ENCODE peak calls at places on chromosome 5, in five cellular contexts. D is T1000, J is AG04449, U is HCEC 1CT, L is RCC 7860. G is an unnamed sample.
A peak's percentile ranks its signal among the peaks of the same experiment; 100 is the strongest.

GRCh38 chr5:142600611-142601360 is 85.1 kb downstream of the FGF1 start:
- DNase-seq in D (no peak), J (no peak), U (peak; percentile 62), L (no peak), G (peak; percentile 63)

GRCh38 chr5:157328277-157328912 is 62.5 kb downstream of the CYFIP2 start:
- DNase-seq in D (peak; percentile 42), J (peak; percentile 38), U (peak; percentile 76), L (peak; percentile 67), G (peak; percentile 79)

GRCh38 chr5:81986126-81986525 is 14.3 kb downstream of the ATG10 start:
- DNase-seq in D (no peak), J (no peak), U (no peak), L (no peak), G (no peak)

GRCh38 chr5:74762599-74762998 is 4.3 kb downstream of the GFM2 start:
- DNase-seq in D (peak; percentile 55), J (peak; percentile 29), U (peak; percentile 65), L (peak; percentile 81), G (peak; percentile 63)

GRCh38 chr5:180643191-180643851 is 6.1 kb downstream of the FLT4 start:
- DNase-seq in D (no peak), J (no peak), U (no peak), L (no peak), G (no peak)

GRCh38 chr5:912356-913091 is 19.8 kb downstream of the TRIP13 start:
- DNase-seq in D (peak; percentile 88), J (peak; percentile 56), U (peak; percentile 90), L (peak; percentile 100), G (peak; percentile 2)

GRCh38 chr5:135709103-135709660 is 125.3 kb upstream of the SLC25A48 start:
- DNase-seq in D (no peak), J (no peak), U (no peak), L (no peak), G (no peak)

GRCh38 chr5:3009605-3010004 is 258.1 kb upstream of the IRX2 start:
- DNase-seq in D (no peak), J (no peak), U (no peak), L (no peak), G (no peak)

GRCh38 chr5:174816858-174817257 is 92.5 kb downstream of the MSX2 start:
- DNase-seq in D (no peak), J (no peak), U (no peak), L (no peak), G (no peak)

GRCh38 chr5:111764019-111764418 is 7.0 kb upstream of the NREP start:
- DNase-seq in D (no peak), J (no peak), U (no peak), L (no peak), G (no peak)

GRCh38 chr5:10836991-10837390 is 76.0 kb upstream of the DAP start:
- DNase-seq in D (no peak), J (peak; percentile 28), U (peak; percentile 7), L (peak; percentile 33), G (peak; percentile 7)

GRCh38 chr5:4551034-4551433 is 589.1 kb upstream of the ADAMTS16 start:
- DNase-seq in D (no peak), J (no peak), U (no peak), L (peak; percentile 44), G (no peak)

GRCh38 chr5:170393958-170394357 is 4.8 kb upstream of the KCNMB1 start:
- DNase-seq in D (no peak), J (no peak), U (no peak), L (no peak), G (no peak)

GRCh38 chr5:112614285-112614684 is 123.4 kb upstream of the APC start:
- DNase-seq in D (no peak), J (no peak), U (no peak), L (no peak), G (no peak)

GRCh38 chr5:5278201-5278814 is 138.2 kb downstream of the ADAMTS16 start:
- DNase-seq in D (no peak), J (no peak), U (no peak), L (peak; percentile 41), G (peak; percentile 84)

GRCh38 chr5:173888473-173889135 is 455 bp downstream of the CPEB4 start:
- DNase-seq in D (no peak), J (no peak), U (peak; percentile 21), L (no peak), G (no peak)

GRCh38 chr5:75678155-75678554 is 39.1 kb downstream of the POC5 start:
- DNase-seq in D (no peak), J (no peak), U (no peak), L (no peak), G (no peak)

GRCh38 chr5:38719916-38720315 is 125.9 kb upstream of the OSMR start:
- DNase-seq in D (peak; percentile 46), J (peak; percentile 56), U (peak; percentile 87), L (no peak), G (peak; percentile 30)

GRCh38 chr5:36885566-36886485 is 9.3 kb downstream of the NIPBL start:
- DNase-seq in D (no peak), J (no peak), U (no peak), L (no peak), G (no peak)

GRCh38 chr5:135737701-135738563 is 96.5 kb upstream of the SLC25A48 start:
- DNase-seq in D (no peak), J (no peak), U (no peak), L (no peak), G (no peak)

GRCh38 chr5:37071901-37072581 is 177.1 kb downstream of the CPLANE1 start:
- DNase-seq in D (no peak), J (peak; percentile 88), U (peak; percentile 66), L (no peak), G (no peak)

GRCh38 chr5:169395136-169395535 is 94.2 kb upstream of the SLIT3 start:
- DNase-seq in D (no peak), J (no peak), U (peak; percentile 30), L (no peak), G (no peak)

GRCh38 chr5:39619161-39619818 is 194.5 kb upstream of the DAB2 start:
- DNase-seq in D (no peak), J (no peak), U (no peak), L (no peak), G (no peak)

GRCh38 chr5:67724412-67725135 is 491.0 kb upstream of the PIK3R1 start:
- DNase-seq in D (no peak), J (no peak), U (no peak), L (no peak), G (no peak)

GRCh38 chr5:19314840-19315239 is 673.2 kb downstream of the CDH18 start:
- DNase-seq in D (no peak), J (no peak), U (peak; percentile 90), L (peak; percentile 46), G (no peak)

GRCh38 chr5:124736111-124736813 is 10.2 kb downstream of the ZNF608 start:
- DNase-seq in D (no peak), J (no peak), U (peak; percentile 89), L (no peak), G (peak; percentile 35)

GRCh38 chr5:169637085-169637855 is at the start of gene DOCK2:
- DNase-seq in D (no peak), J (no peak), U (no peak), L (no peak), G (no peak)

GRCh38 chr5:160305319-160305718 is 7.0 kb downstream of the CCNJL start:
- DNase-seq in D (no peak), J (no peak), U (no peak), L (no peak), G (no peak)

GRCh38 chr5:123359866-123360569 is 63.2 kb downstream of the CEP120 start:
- DNase-seq in D (no peak), J (no peak), U (no peak), L (no peak), G (no peak)

GRCh38 chr5:113034182-113034773 is 57.7 kb downstream of the DCP2 start:
- DNase-seq in D (peak; percentile 25), J (no peak), U (peak; percentile 95), L (peak; percentile 97), G (peak; percentile 25)

GRCh38 chr5:150573867-150574817 is 66.2 kb downstream of the NDST1 start:
- DNase-seq in D (no peak), J (no peak), U (no peak), L (no peak), G (no peak)

GRCh38 chr5:96067251-96067650 is 105.6 kb upstream of the ELL2 start:
- DNase-seq in D (no peak), J (no peak), U (peak; percentile 61), L (no peak), G (peak; percentile 35)

GRCh38 chr5:568061-568781 is 43.9 kb upstream of the CEP72 start:
- DNase-seq in D (no peak), J (no peak), U (no peak), L (no peak), G (no peak)

GRCh38 chr5:139388198-139388821 is 1.4 kb downstream of the MZB1 start:
- DNase-seq in D (no peak), J (no peak), U (no peak), L (no peak), G (peak; percentile 48)

GRCh38 chr5:65707663-65708062 is 14.2 kb downstream of the SGTB start:
- DNase-seq in D (no peak), J (no peak), U (no peak), L (no peak), G (no peak)

G was measured in kidney glomerular epithelial cell.